ENCODE peak calls at places on chromosomes 1 and 21, in four cellular contexts. One of them, this sample, is unnamed.

GRCh38 chr21:38679531-38679930 is 126.2 kb upstream of the ETS2 start:
- DNase-seq in effector CD4-positive, alpha-beta T cell: no peak
- DNase-seq in ELR: peak; percentile 73
- DNase-seq in foreskin fibroblast: peak; percentile 23
- DNase-seq in this sample: no peak

GRCh38 chr1:232586679-232587078 is 43.3 kb downstream of the SIPA1L2 start:
- DNase-seq in effector CD4-positive, alpha-beta T cell: no peak
- DNase-seq in ELR: no peak
- DNase-seq in foreskin fibroblast: no peak
- DNase-seq in this sample: no peak

GRCh38 chr1:68542586-68542985 is 45.7 kb upstream of the DEPDC1 start:
- DNase-seq in effector CD4-positive, alpha-beta T cell: no peak
- DNase-seq in ELR: peak; percentile 70
- DNase-seq in foreskin fibroblast: peak; percentile 7
- DNase-seq in this sample: no peak

GRCh38 chr1:78607334-78607927 is 12.8 kb upstream of the IFI44L start:
- DNase-seq in effector CD4-positive, alpha-beta T cell: no peak
- DNase-seq in ELR: peak; percentile 61
- DNase-seq in foreskin fibroblast: no peak
- DNase-seq in this sample: no peak

GRCh38 chr1:170168263-170168662 is 22.5 kb downstream of the NTMT2 start:
- DNase-seq in effector CD4-positive, alpha-beta T cell: no peak
- DNase-seq in ELR: peak; percentile 38
- DNase-seq in foreskin fibroblast: peak; percentile 28
- DNase-seq in this sample: no peak

GRCh38 chr21:44426663-44427191 is 28.6 kb upstream of the LRRC3 start:
- DNase-seq in effector CD4-positive, alpha-beta T cell: no peak
- DNase-seq in ELR: no peak
- DNase-seq in foreskin fibroblast: no peak
- DNase-seq in this sample: no peak

GRCh38 chr1:203036537-203036936 is 10.2 kb downstream of the PPFIA4 start:
- DNase-seq in effector CD4-positive, alpha-beta T cell: no peak
- DNase-seq in ELR: no peak
- DNase-seq in foreskin fibroblast: no peak
- DNase-seq in this sample: no peak

GRCh38 chr1:39130297-39130696 is 74.2 kb upstream of the MACF1 start:
- DNase-seq in effector CD4-positive, alpha-beta T cell: no peak
- DNase-seq in ELR: peak; percentile 96
- DNase-seq in foreskin fibroblast: peak; percentile 71
- DNase-seq in this sample: no peak

GRCh38 chr1:184954232-184954995 is 19.9 kb downstream of the NIBAN1 start:
- DNase-seq in effector CD4-positive, alpha-beta T cell: no peak
- DNase-seq in ELR: peak; percentile 64
- DNase-seq in foreskin fibroblast: no peak
- DNase-seq in this sample: no peak

GRCh38 chr1:173477286-173478098 is at the start of gene PRDX6:
- DNase-seq in effector CD4-positive, alpha-beta T cell: peak; percentile 81
- DNase-seq in ELR: peak; percentile 88
- DNase-seq in foreskin fibroblast: no peak
- DNase-seq in this sample: peak; percentile 3

GRCh38 chr21:38965910-38966504 is 160.3 kb downstream of the ETS2 start:
- DNase-seq in effector CD4-positive, alpha-beta T cell: no peak
- DNase-seq in ELR: peak; percentile 78
- DNase-seq in foreskin fibroblast: no peak
- DNase-seq in this sample: no peak

GRCh38 chr1:33455537-33456301 is 16.7 kb upstream of the ZSCAN20 start:
- DNase-seq in effector CD4-positive, alpha-beta T cell: no peak
- DNase-seq in ELR: peak; percentile 89
- DNase-seq in foreskin fibroblast: peak; percentile 89
- DNase-seq in this sample: peak; percentile 9

GRCh38 chr1:222732216-222733159 is 4.5 kb upstream of the FAM177B start:
- DNase-seq in effector CD4-positive, alpha-beta T cell: no peak
- DNase-seq in ELR: no peak
- DNase-seq in foreskin fibroblast: no peak
- DNase-seq in this sample: no peak

GRCh38 chr1:207181838-207182237 is 77.8 kb downstream of the C4BPA start:
- DNase-seq in effector CD4-positive, alpha-beta T cell: no peak
- DNase-seq in ELR: no peak
- DNase-seq in foreskin fibroblast: no peak
- DNase-seq in this sample: no peak

GRCh38 chr1:48916121-48917069 is 139.7 kb upstream of the BEND5 start:
- DNase-seq in effector CD4-positive, alpha-beta T cell: no peak
- DNase-seq in ELR: peak; percentile 5
- DNase-seq in foreskin fibroblast: peak; percentile 17
- DNase-seq in this sample: no peak

GRCh38 chr1:66253330-66253921 is 280.5 kb upstream of the SGIP1 start:
- DNase-seq in effector CD4-positive, alpha-beta T cell: no peak
- DNase-seq in ELR: peak; percentile 87
- DNase-seq in foreskin fibroblast: peak; percentile 62
- DNase-seq in this sample: no peak

GRCh38 chr1:21021311-21021710 is 155.4 kb downstream of the EIF4G3 start:
- DNase-seq in effector CD4-positive, alpha-beta T cell: no peak
- DNase-seq in ELR: no peak
- DNase-seq in foreskin fibroblast: no peak
- DNase-seq in this sample: no peak

GRCh38 chr1:182599339-182599738 is 4.8 kb downstream of the RGS16 start:
- DNase-seq in effector CD4-positive, alpha-beta T cell: no peak
- DNase-seq in ELR: no peak
- DNase-seq in foreskin fibroblast: no peak
- DNase-seq in this sample: no peak

GRCh38 chr1:46558141-46558963 is 6.9 kb upstream of the KNCN start:
- DNase-seq in effector CD4-positive, alpha-beta T cell: no peak
- DNase-seq in ELR: no peak
- DNase-seq in foreskin fibroblast: no peak
- DNase-seq in this sample: no peak